ENCODE peak calls at places on chromosomes 12 and 14, in four cellular contexts. O is AG10803; U is mesendoderm; S is effector memory CD4-positive, alpha-beta T cell. A is an unnamed sample.

GRCh38 chr14:94080606-94081385 is at the start of the genes DDX24 and IFI27L1:
- DNase-seq in O (peak; percentile 93), U (peak; percentile 95), S (peak; percentile 94), A (peak; percentile 98)

GRCh38 chr12:62647586-62647985 is 181.0 kb downstream of the MON2 start:
- DNase-seq in S (no peak), O (peak; percentile 46), U (no peak), A (no peak)

GRCh38 chr12:22188431-22188830 is 142.4 kb downstream of the CMAS start:
- DNase-seq in O (no peak), U (no peak), S (no peak), A (no peak)

GRCh38 chr14:71733210-71733883 is 198.9 kb upstream of the RGS6 start:
- DNase-seq in U (peak; percentile 24), O (peak; percentile 68), S (no peak), A (no peak)

GRCh38 chr12:20122274-20122673 is 246.1 kb upstream of the PDE3A start:
- DNase-seq in S (no peak), O (no peak), U (no peak), A (no peak)

GRCh38 chr12:10171954-10172353 is at the start of gene OLR1:
- DNase-seq in U (no peak), O (no peak), S (no peak), A (no peak)

GRCh38 chr12:122951979-122952892 is 14.0 kb downstream of the ABCB9 start:
- DNase-seq in O (peak; percentile 65), U (peak; percentile 66), S (peak; percentile 48), A (peak; percentile 67)

GRCh38 chr14:100192250-100192671 is 32.8 kb upstream of the DEGS2 start:
- DNase-seq in U (no peak), S (no peak), O (no peak), A (no peak)

GRCh38 chr14:59754256-59754655 is 116.3 kb downstream of the RTN1 start:
- DNase-seq in S (no peak), O (peak; percentile 6), U (peak; percentile 22), A (no peak)

GRCh38 chr12:124938606-124939427 is 24.4 kb upstream of the UBC start:
- DNase-seq in S (peak; percentile 47), U (peak; percentile 89), O (peak; percentile 92), A (no peak)

GRCh38 chr14:89826581-89826980 is 127.9 kb downstream of the EFCAB11 start:
- DNase-seq in S (no peak), O (no peak), U (peak; percentile 64), A (no peak)

GRCh38 chr12:19710811-19711793 is 271.8 kb downstream of the AEBP2 start:
- DNase-seq in U (peak; percentile 5), S (no peak), O (no peak), A (no peak)

GRCh38 chr14:35367056-35367372 is 37.5 kb downstream of the NFKBIA start:
- DNase-seq in S (no peak), O (no peak), U (no peak), A (no peak)

GRCh38 chr14:21066882-21067502 is 3.1 kb upstream of the ARHGEF40 start:
- DNase-seq in S (no peak), U (peak; percentile 61), O (no peak), A (no peak)

GRCh38 chr14:91649930-91650329 is 82.0 kb downstream of the CATSPERB start:
- DNase-seq in S (no peak), U (peak; percentile 25), O (peak; percentile 60), A (no peak)

GRCh38 chr12:71947645-71948105 is 9.0 kb downstream of the TPH2 start:
- DNase-seq in S (no peak), O (peak; percentile 59), U (peak; percentile 73), A (no peak)

GRCh38 chr14:78710963-78711362 is 540.8 kb downstream of the NRXN3 start:
- DNase-seq in O (no peak), U (no peak), S (no peak), A (no peak)

GRCh38 chr14:100701314-100701713 is 25.4 kb upstream of the DLK1 start:
- DNase-seq in S (no peak), O (no peak), U (no peak), A (no peak)

GRCh38 chr14:63174760-63175191 is 29.5 kb upstream of the RHOJ start:
- DNase-seq in O (peak; percentile 69), U (peak; percentile 78), S (no peak), A (no peak)

GRCh38 chr14:29906256-29906885 is 21.3 kb downstream of the PRKD1 start:
- DNase-seq in O (no peak), U (peak; percentile 68), S (no peak), A (no peak)

A was measured in natural killer cell.